ENCODE peak calls at places on chromosomes 13 and 19, in nine cellular contexts. R, M, G, W, K, H, V, N and S are unnamed samples.

GRCh38 chr19:13173129-13173737 is 23.0 kb downstream of the IER2 start:
- DNase-seq in R (no peak), M (no peak), G (no peak), W (no peak), K (no peak), H (no peak), V (no peak), N (no peak), S (no peak)

GRCh38 chr13:48647625-48648024 is 6.1 kb upstream of the CYSLTR2 start:
- DNase-seq in R (no peak), M (no peak), G (no peak), W (no peak), K (no peak), H (no peak), V (no peak), N (no peak), S (no peak)

GRCh38 chr19:12833747-12834417 is 497 bp downstream of the RTBDN start:
- DNase-seq in R (peak), M (no peak), G (no peak), W (no peak), K (no peak), H (no peak), V (no peak), N (peak), S (no peak)

GRCh38 chr19:4152241-4152998 is 1.0 kb upstream of the CREB3L3 start:
- DNase-seq in R (no peak), M (no peak), G (no peak), W (no peak), K (no peak), H (no peak), V (no peak), N (no peak), S (no peak)

GRCh38 chr19:48714759-48715261 is 4.7 kb downstream of the MAMSTR start:
- DNase-seq in R (no peak), M (no peak), G (no peak), W (no peak), K (no peak), H (no peak), V (no peak), N (peak), S (no peak)

GRCh38 chr13:30395192-30396158 is 26.8 kb upstream of the UBE2L5 start:
- DNase-seq in R (peak), M (peak), G (peak), W (peak), K (peak), H (peak), V (peak), N (peak), S (peak)

GRCh38 chr13:112689498-112690241 is at the start of gene ATP11A:
- DNase-seq in R (peak), M (peak), G (peak), W (peak), K (peak), H (peak), V (peak), N (peak), S (peak)

GRCh38 chr19:49780861-49781260 is 14.1 kb downstream of the AP2A1 start:
- DNase-seq in R (no peak), M (no peak), G (no peak), W (no peak), K (no peak), H (no peak), V (no peak), N (no peak), S (no peak)

GRCh38 chr13:82480415-82480814 is 1401.9 kb downstream of the SLITRK1 start:
- DNase-seq in R (no peak), M (no peak), G (no peak), W (no peak), K (no peak), H (no peak), V (no peak), N (no peak), S (no peak)

GRCh38 chr19:55809381-55810058 is 22.3 kb downstream of the NLRP11 start:
- DNase-seq in R (peak), M (no peak), G (peak), W (no peak), K (peak), H (peak), V (no peak), N (peak), S (no peak)

GRCh38 chr19:4866595-4867424 is 657 bp downstream of the PLIN3 start:
- DNase-seq in R (no peak), M (no peak), G (no peak), W (no peak), K (peak), H (peak), V (peak), N (peak), S (no peak)

GRCh38 chr13:27367570-27367969 is 56.8 kb upstream of the GTF3A start:
- DNase-seq in R (no peak), M (no peak), G (no peak), W (no peak), K (no peak), H (no peak), V (no peak), N (no peak), S (no peak)

GRCh38 chr13:31105020-31105800 is 56.5 kb downstream of the HSPH1 start:
- DNase-seq in R (no peak), M (no peak), G (no peak), W (no peak), K (no peak), H (no peak), V (no peak), N (no peak), S (no peak)

GRCh38 chr13:113431171-113431570 is 22.1 kb downstream of the ADPRHL1 start:
- DNase-seq in R (no peak), M (no peak), G (no peak), W (no peak), K (no peak), H (no peak), V (no peak), N (no peak), S (no peak)

GRCh38 chr19:40605201-40605971 is 4.2 kb downstream of the LTBP4 start:
- DNase-seq in R (no peak), M (no peak), G (no peak), W (no peak), K (peak), H (no peak), V (peak), N (peak), S (no peak)